ENCODE peak calls at places on chromosomes 2 and 18, in six cellular contexts. P is mesenchymal stem cell, G is IMR-90, B is H1, H is neuronal stem cell, N is trophoblast cell. U is an unnamed sample.

GRCh38 chr2:205903549-205904129 is 182.3 kb downstream of the INO80D start:
- DNase-seq in P (peak; percentile 30), H (peak; percentile 18), B (no peak), G (no peak), N (peak; percentile 74), U (peak; percentile 68)

GRCh38 chr2:142867161-142867560 is 10.3 kb upstream of the KYNU start:
- DNase-seq in H (no peak), P (no peak), G (no peak), N (peak; percentile 23), B (no peak), U (no peak)

GRCh38 chr2:228681426-228681825 is 499.9 kb upstream of the SPHKAP start:
- DNase-seq in G (peak; percentile 49), P (peak; percentile 62), N (peak; percentile 68), B (no peak), H (no peak), U (peak; percentile 34)

GRCh38 chr18:13276530-13277520 is 58.3 kb downstream of the LDLRAD4 start:
- DNase-seq in B (no peak), P (no peak), N (no peak), G (no peak), H (no peak), U (no peak)

GRCh38 chr2:68447118-68447517 is 20.0 kb downstream of the FBXO48 start:
- DNase-seq in G (no peak), B (no peak), P (no peak), H (no peak), N (no peak), U (no peak)

GRCh38 chr18:69935319-69936190 is 12.1 kb downstream of the CD226 start:
- DNase-seq in N (no peak), B (no peak), P (no peak), G (no peak), H (peak; percentile 4), U (no peak)

GRCh38 chr2:9074930-9075329 is 71.4 kb upstream of the MBOAT2 start:
- DNase-seq in H (no peak), P (no peak), B (peak; percentile 58), G (no peak), N (no peak), U (peak; percentile 68)

GRCh38 chr2:217338306-217338916 is 478.5 kb upstream of the TNP1 start:
- DNase-seq in P (peak; percentile 82), G (peak; percentile 96), B (no peak), N (peak; percentile 89), H (no peak), U (no peak)

GRCh38 chr2:20585710-20586378 is 65.1 kb downstream of the HS1BP3 start:
- DNase-seq in B (no peak), N (no peak), P (no peak), G (no peak), H (no peak), U (no peak)

GRCh38 chr2:96203130-96204028 is 5.2 kb downstream of the STARD7 start:
- DNase-seq in H (no peak), B (no peak), G (no peak), N (no peak), P (no peak), U (no peak)

GRCh38 chr2:224134003-224134734 is 95.1 kb upstream of the SERPINE2 start:
- DNase-seq in N (peak; percentile 77), B (no peak), G (no peak), H (no peak), P (no peak), U (no peak)

GRCh38 chr2:173830169-173830568 is 135.0 kb downstream of the SP3 start:
- DNase-seq in B (no peak), P (no peak), N (no peak), H (no peak), G (no peak), U (no peak)

GRCh38 chr2:211944572-211944971 is 594.0 kb downstream of the ERBB4 start:
- DNase-seq in N (no peak), G (no peak), P (no peak), H (no peak), B (peak; percentile 46), U (peak; percentile 46)

GRCh38 chr2:148614024-148614331 is 30.6 kb upstream of the EPC2 start:
- DNase-seq in P (no peak), G (no peak), H (peak; percentile 54), B (peak; percentile 50), N (no peak), U (peak; percentile 62)

GRCh38 chr2:38997784-38998183 is 108.1 kb downstream of the ARHGEF33 start:
- DNase-seq in H (no peak), B (no peak), P (peak; percentile 93), G (peak; percentile 98), N (peak; percentile 23), U (no peak)

GRCh38 chr2:1859671-1860450 is 115.5 kb upstream of the PXDN start:
- DNase-seq in B (no peak), H (no peak), G (no peak), N (no peak), P (no peak), U (no peak)

GRCh38 chr2:675982-676646 is 1.1 kb downstream of the TMEM18 start:
- DNase-seq in N (peak; percentile 89), P (peak; percentile 89), H (no peak), G (peak; percentile 91), B (peak; percentile 76), U (peak; percentile 93)

GRCh38 chr2:422676-423435 is 135.0 kb upstream of the ALKAL2 start:
- DNase-seq in P (no peak), H (no peak), N (no peak), G (no peak), B (peak; percentile 32), U (peak; percentile 14)

GRCh38 chr2:11832531-11832930 is 86.1 kb downstream of the LPIN1 start:
- DNase-seq in N (no peak), G (no peak), P (no peak), H (no peak), B (no peak), U (no peak)

GRCh38 chr2:121038831-121039230 is 246.2 kb downstream of the TFCP2L1 start:
- DNase-seq in P (no peak), G (no peak), N (no peak), B (no peak), H (no peak), U (peak; percentile 45)

GRCh38 chr2:108611021-108611420 is 76.8 kb downstream of the LIMS1 start:
- DNase-seq in B (no peak), G (no peak), H (no peak), P (no peak), N (no peak), U (no peak)

GRCh38 chr18:73848656-73849055 is 299.0 kb downstream of the FBXO15 start:
- DNase-seq in G (peak; percentile 88), H (no peak), B (no peak), P (peak; percentile 40), N (no peak), U (no peak)

GRCh38 chr2:44745922-44746321 is 195.6 kb upstream of the SIX3 start:
- DNase-seq in G (no peak), N (no peak), P (no peak), B (no peak), H (no peak), U (no peak)

GRCh38 chr2:183032200-183032794 is 6.0 kb downstream of the NCKAP1 start:
- DNase-seq in G (peak; percentile 64), H (no peak), N (peak; percentile 50), P (peak; percentile 64), B (no peak), U (no peak)

GRCh38 chr2:186889291-186889886 is 40.4 kb upstream of the ZSWIM2 start:
- DNase-seq in P (no peak), H (no peak), G (no peak), N (peak; percentile 12), B (no peak), U (no peak)

DNA sequence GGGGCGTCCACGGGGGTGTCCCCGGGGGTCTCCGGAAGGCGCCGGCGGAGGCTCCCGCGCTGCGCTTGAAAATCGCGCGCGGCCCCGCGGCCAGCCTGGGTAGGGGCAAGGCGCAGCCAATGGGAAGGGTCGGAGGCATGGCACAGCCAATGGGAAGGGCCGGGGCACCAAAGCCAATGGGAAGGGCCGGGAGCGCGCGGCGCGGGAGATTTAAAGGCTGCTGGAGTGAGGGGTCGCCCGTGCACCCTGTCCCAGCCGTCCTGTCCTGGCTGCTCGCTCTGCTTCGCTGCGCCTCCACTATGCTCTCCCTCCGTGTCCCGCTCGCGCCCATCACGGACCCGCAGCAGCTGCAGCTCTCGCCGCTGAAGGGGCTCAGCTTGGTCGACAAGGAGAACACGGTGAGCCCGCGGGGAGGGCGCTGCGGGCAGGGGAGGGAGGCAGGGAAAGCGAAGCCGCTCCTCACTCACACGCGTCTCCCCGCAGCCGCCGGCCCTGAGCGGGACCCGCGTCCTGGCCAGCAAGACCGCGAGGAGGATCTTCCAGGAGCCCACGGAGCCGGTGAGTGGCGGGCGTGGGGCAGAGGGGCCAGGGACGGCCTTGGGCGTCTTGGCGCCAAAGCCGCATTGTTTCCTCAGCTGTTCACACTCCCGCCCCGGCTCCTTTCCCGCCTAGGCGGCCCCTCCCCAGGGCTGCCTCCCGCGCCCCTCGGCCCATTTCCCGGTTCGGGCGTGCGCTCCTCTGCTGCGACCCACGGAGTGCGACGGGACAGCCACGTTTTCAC is at the start of gene RRM2:
- DNase-seq in H (peak; percentile 89), B (peak; percentile 96), P (peak; percentile 95), N (peak; percentile 90), G (peak; percentile 87), U (peak; percentile 96)
- H4K8ac ChIP-seq in H (no peak within 1 kb of the TSS), B (peak within 1 kb of the TSS; percentile 96), P (no peak within 1 kb of the TSS), N (peak within 1 kb of the TSS; percentile 80), G (peak within 1 kb of the TSS; percentile 72), U (no peak within 1 kb of the TSS)

GRCh38 chr18:49127606-49128190 is 176.9 kb upstream of the SMAD7 start:
- DNase-seq in G (no peak), B (no peak), H (no peak), P (no peak), N (no peak), U (no peak)
- H4K91ac ChIP-seq in G (no peak overlapping the region), B (no peak overlapping the region), H (no peak overlapping the region), P (no peak overlapping the region), N (no peak overlapping the region), U (no peak overlapping the region)

GRCh38 chr2:101787097-101787496 is 89.6 kb downstream of the MAP4K4 start:
- DNase-seq in G (peak; percentile 61), H (no peak), N (no peak), B (no peak), P (no peak), U (no peak)
- H4K8ac ChIP-seq in G (no peak overlapping the region), H (no peak overlapping the region), N (no peak overlapping the region), B (no peak overlapping the region), P (no peak overlapping the region), U (no peak overlapping the region)

GRCh38 chr18:61893971-61894750 is 1.4 kb upstream of the RNF152 start:
- DNase-seq in N (peak; percentile 51), P (peak; percentile 79), H (peak; percentile 73), B (peak; percentile 86), G (peak; percentile 64), U (peak; percentile 82)
- H4K91ac ChIP-seq in N (peak overlapping the region; percentile 83), P (peak overlapping the region; percentile 91), H (no peak overlapping the region), B (peak overlapping the region; percentile 12), G (peak overlapping the region; percentile 58), U (no peak overlapping the region)

GRCh38 chr2:120013569-120014223 is 819 bp downstream of the EPB41L5 start:
- DNase-seq in N (peak; percentile 50), H (no peak), P (peak; percentile 15), G (no peak), B (no peak), U (peak; percentile 71)

GRCh38 chr2:120012771-120013568 is at the start of gene EPB41L5:
- DNase-seq in N (peak; percentile 91), P (peak; percentile 95), H (peak; percentile 96), B (peak; percentile 92), G (peak; percentile 93), U (peak; percentile 96)

GRCh38 chr2:120016800-120017199 is 3.9 kb downstream of the EPB41L5 start:
- DNase-seq in B (no peak), G (no peak), H (no peak), P (no peak), N (no peak), U (no peak)

GRCh38 chr2:120012363-120012762 is 514 bp upstream of the EPB41L5 start:
- DNase-seq in G (no peak), B (no peak), H (no peak), N (no peak), P (no peak), U (no peak)

GRCh38 chr2:120014231-120014990 is 1.5 kb downstream of the EPB41L5 start:
- DNase-seq in B (no peak), N (peak; percentile 59), G (no peak), P (no peak), H (no peak), U (no peak)
- H4K8ac ChIP-seq in B (no peak overlapping the region), N (no peak overlapping the region), G (no peak overlapping the region), P (no peak overlapping the region), H (no peak overlapping the region), U (no peak overlapping the region)

U was measured in H9.